ENCODE peak calls at places on chromosomes 3 and 15, in four cellular contexts. F, V, W and J are unnamed samples.

GRCh38 chr15:78082743-78083110 is 5.2 kb upstream of the TBC1D2B start:
- DNase-seq in F (no peak), V (no peak), W (no peak), J (no peak)

GRCh38 chr3:51581529-51581928 is 43.0 kb downstream of the RAD54L2 start:
- DNase-seq in F (no peak), V (peak), W (peak), J (no peak)

GRCh38 chr15:99476413-99477222 is 89.2 kb upstream of the MEF2A start:
- DNase-seq in F (peak), V (no peak), W (peak), J (no peak)

GRCh38 chr3:197682713-197683112 is 54.0 kb downstream of the RUBCN start:
- DNase-seq in F (no peak), V (no peak), W (no peak), J (no peak)

GRCh38 chr3:107518050-107518449 is 4.7 kb upstream of the BBX start:
- DNase-seq in F (no peak), V (no peak), W (no peak), J (no peak)

GRCh38 chr15:61796056-61796455 is 264.2 kb downstream of the VPS13C start:
- DNase-seq in F (no peak), V (no peak), W (no peak), J (no peak)

GRCh38 chr15:90214553-90215205 is 13.5 kb downstream of the SEMA4B start:
- DNase-seq in F (no peak), V (no peak), W (no peak), J (no peak)

GRCh38 chr3:155643581-155644165 is 101.2 kb downstream of the PLCH1 start:
- DNase-seq in F (no peak), V (no peak), W (no peak), J (no peak)

GRCh38 chr15:47812436-47813109 is 95.3 kb downstream of the SEMA6D start:
- DNase-seq in F (peak), V (no peak), W (no peak), J (peak)

GRCh38 chr15:94230436-94230885 is 900 bp upstream of the MCTP2 start:
- DNase-seq in F (no peak), V (no peak), W (no peak), J (no peak)

GRCh38 chr3:141399200-141399599 is 30.9 kb downstream of the ZBTB38 start:
- DNase-seq in F (no peak), V (no peak), W (no peak), J (no peak)

GRCh38 chr3:120864541-120864940 is 43.5 kb upstream of the STXBP5L start:
- DNase-seq in F (no peak), V (no peak), W (no peak), J (no peak)

GRCh38 chr3:37571269-37571668 is 290.4 kb upstream of the CTDSPL start:
- DNase-seq in F (no peak), V (peak), W (no peak), J (no peak)

GRCh38 chr3:189673535-189673934 is 42.3 kb downstream of the TP63 start:
- DNase-seq in F (no peak), V (no peak), W (no peak), J (peak)

GRCh38 chr3:124346487-124346886 is 354.6 kb upstream of the ROPN1 start:
- DNase-seq in F (no peak), V (no peak), W (no peak), J (no peak)

GRCh38 chr3:114111060-114111790 is 54.7 kb downstream of the QTRT2 start:
- DNase-seq in F (no peak), V (no peak), W (no peak), J (no peak)

GRCh38 chr15:41501961-41502786 is 8.5 kb downstream of the ITPKA start:
- DNase-seq in F (no peak), V (no peak), W (peak), J (no peak)

GRCh38 chr15:34023932-34024331 is 15.1 kb downstream of the AVEN start:
- DNase-seq in F (no peak), V (no peak), W (no peak), J (no peak)

GRCh38 chr3:156516951-156517350 is 38.0 kb downstream of the SSR3 start:
- DNase-seq in F (no peak), V (no peak), W (no peak), J (no peak)

GRCh38 chr15:78950343-78950742 is 5.5 kb upstream of the CTSH start:
- DNase-seq in F (peak), V (no peak), W (no peak), J (no peak)

GRCh38 chr3:96776818-96777217 is 37.6 kb upstream of the EPHA6 start:
- DNase-seq in F (no peak), V (no peak), W (peak), J (no peak)

GRCh38 chr3:39099242-39099641 is 8.2 kb downstream of the GORASP1 start:
- DNase-seq in F (no peak), V (no peak), W (no peak), J (no peak)

GRCh38 chr3:152874896-152875749 is 40.2 kb downstream of the P2RY1 start:
- DNase-seq in F (no peak), V (no peak), W (no peak), J (no peak)

GRCh38 chr3:25182794-25183193 is 245.3 kb upstream of the RARB start:
- DNase-seq in F (no peak), V (no peak), W (no peak), J (no peak)

GRCh38 chr15:64842099-64842940 is 605 bp downstream of the PLEKHO2 start:
- DNase-seq in F (no peak), V (peak), W (no peak), J (no peak)

GRCh38 chr15:55230051-55230670 is 33.4 kb upstream of the RSL24D1 start:
- DNase-seq in F (no peak), V (no peak), W (no peak), J (no peak)
- TF ChIP-seq NFIC in F (no peak), V (no peak), W (no peak), J (no peak)

GRCh38 chr3:188153498-188153948 is 434 bp upstream of the LPP start:
- DNase-seq in F (peak), V (no peak), W (peak), J (no peak)
- TF ChIP-seq NFIC in F (no peak), V (no peak), W (peak), J (no peak)

GRCh38 chr15:31207246-31207645 is 105.7 kb upstream of the TRPM1 start:
- DNase-seq in F (no peak), V (no peak), W (no peak), J (no peak)
- TF ChIP-seq NFIC in F (no peak), V (no peak), W (no peak), J (no peak)

GRCh38 chr3:111971533-111971932 is 7.3 kb upstream of the ABHD10 start:
- DNase-seq in F (no peak), V (peak), W (no peak), J (no peak)
- TF ChIP-seq NFIC in F (no peak), V (no peak), W (no peak), J (no peak)

GRCh38 chr3:147940400-147940799 is 531.2 kb downstream of the ZIC1 start:
- DNase-seq in F (no peak), V (no peak), W (no peak), J (no peak)
- TF ChIP-seq NFIC in F (no peak), V (no peak), W (no peak), J (no peak)

DNA sequence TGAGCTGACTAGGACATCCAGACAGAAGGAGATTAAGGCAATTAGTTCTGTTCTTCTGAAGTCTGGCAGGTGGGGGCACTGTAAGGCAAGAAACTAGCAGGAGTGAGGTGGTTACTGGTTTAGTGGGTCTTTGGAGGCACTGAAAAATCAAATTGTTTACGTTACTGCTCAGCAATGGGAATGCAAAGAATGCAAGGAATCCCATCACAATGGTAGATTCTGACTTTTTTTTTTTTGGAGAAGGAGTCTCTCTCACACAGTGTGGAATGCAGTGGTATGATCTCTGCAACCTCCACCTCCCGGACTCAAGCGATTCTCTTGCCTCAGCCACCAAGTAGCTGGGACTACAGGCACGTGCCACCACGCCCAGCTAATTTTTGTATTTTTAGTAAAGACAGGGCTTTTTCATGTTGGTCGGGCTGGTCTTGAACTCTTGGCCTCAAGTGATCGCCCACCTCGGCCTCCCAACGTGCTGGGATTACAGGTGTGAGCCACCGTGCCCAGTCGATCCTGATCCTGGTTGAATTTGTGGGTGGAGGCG is 16.4 kb downstream of the FAM107A start:
- DNase-seq in F (peak), V (peak), W (no peak), J (no peak)
- TF ChIP-seq NFIC in F (no peak), V (no peak), W (peak), J (no peak)